ENCODE peak calls at places on chromosomes 4 and X, in seven cellular contexts. B is T-helper 17 cell; N is KBM-7; I is activated gamma-delta T cell treated with Interleukin-2 at 50 U/mL for 16 hours; A is activated T-helper 1 cell treated with Interleukin-2 at 50 U/mL for 16 hours; D is stimulated activated CD4-positive, alpha-beta T cell treated with anti-CD3 and anti-CD28 coated beads, Interleukin-2, amount 100 ng/mL, for 48 hours; W is progenitor cell of endocrine pancreas. G is an unnamed sample.
A peak's percentile ranks its signal among the peaks of the same experiment; 100 is the strongest.

GRCh38 chr4:161581262-161581661 is 582.5 kb downstream of the FSTL5 start:
- DNase-seq in B (no peak), D (no peak), W (no peak), I (no peak), A (no peak), N (peak; percentile 68), G (no peak)

GRCh38 chrX:153944140-153944799 is at the start of gene RENBP:
- DNase-seq in W (no peak), N (peak; percentile 66), D (no peak), B (no peak), A (no peak), I (no peak), G (peak; percentile 39)

GRCh38 chrX:28189011-28189410 is 207.8 kb upstream of the DCAF8L1 start:
- DNase-seq in N (no peak), I (no peak), D (no peak), A (no peak), W (no peak), B (no peak), G (no peak)

GRCh38 chrX:118156953-118157608 is 40.5 kb upstream of the KLHL13 start:
- DNase-seq in W (no peak), D (no peak), N (no peak), A (no peak), I (no peak), B (no peak), G (no peak)

GRCh38 chr4:80215449-80216052 is 18.2 kb downstream of the PRDM8 start:
- DNase-seq in N (peak; percentile 45), W (no peak), B (no peak), D (no peak), I (no peak), A (no peak), G (no peak)

GRCh38 chr4:124526760-124527159 is 185.8 kb downstream of the ANKRD50 start:
- DNase-seq in I (no peak), A (no peak), W (no peak), N (no peak), D (no peak), B (no peak), G (no peak)

GRCh38 chrX:49186125-49187027 is at the start of gene PRICKLE3:
- DNase-seq in N (peak; percentile 81), B (peak; percentile 66), A (peak; percentile 53), I (peak; percentile 65), D (peak; percentile 61), W (peak; percentile 51), G (peak; percentile 82)

GRCh38 chr4:167117273-167117672 is 117.0 kb downstream of the SPOCK3 start:
- DNase-seq in B (no peak), W (no peak), A (no peak), I (no peak), D (no peak), N (no peak), G (no peak)

GRCh38 chr4:683247-683897 is 5.6 kb downstream of the SLC49A3 start:
- DNase-seq in N (no peak), W (no peak), D (no peak), B (no peak), A (no peak), I (no peak), G (no peak)

GRCh38 chr4:146957252-146957651 is 11.6 kb upstream of the TTC29 start:
- DNase-seq in N (peak; percentile 85), W (no peak), A (no peak), B (no peak), I (no peak), D (no peak), G (no peak)

GRCh38 chr4:183823394-183823793 is 81.7 kb upstream of the STOX2 start:
- DNase-seq in B (no peak), A (no peak), N (no peak), D (no peak), W (no peak), I (no peak), G (peak; percentile 34)

GRCh38 chrX:13087322-13088154 is 43.1 kb upstream of the FAM9C start:
- DNase-seq in D (peak; percentile 32), W (no peak), I (peak; percentile 68), B (peak; percentile 22), A (peak; percentile 53), N (peak; percentile 96), G (no peak)

GRCh38 chr4:39469429-39470077 is 10.7 kb downstream of the LIAS start:
- DNase-seq in D (no peak), W (peak; percentile 22), A (no peak), B (no peak), I (no peak), N (peak; percentile 92), G (no peak)

GRCh38 chr4:146245899-146246298 is 31.6 kb downstream of the REELD1 start:
- DNase-seq in D (no peak), N (no peak), I (no peak), B (no peak), A (no peak), W (no peak), G (no peak)

GRCh38 chr4:99669084-99669483 is 11.5 kb upstream of the C4orf54 start:
- DNase-seq in A (no peak), I (no peak), N (no peak), B (no peak), W (no peak), D (no peak), G (no peak)

GRCh38 chrX:119374736-119375135 is 24.4 kb upstream of the SLC25A43 start:
- DNase-seq in B (no peak), N (no peak), A (no peak), I (no peak), W (no peak), D (no peak), G (no peak)

GRCh38 chr4:170008376-170008775 is 17.8 kb downstream of the MFAP3L start:
- DNase-seq in D (no peak), B (no peak), I (no peak), N (peak; percentile 33), A (no peak), W (no peak), G (no peak)

GRCh38 chrX:40151211-40152172 is 53.7 kb upstream of the BCOR start:
- DNase-seq in A (no peak), D (no peak), N (no peak), B (no peak), W (no peak), I (no peak), G (no peak)

GRCh38 chr4:122576261-122577188 is 44.3 kb downstream of the IL21 start:
- DNase-seq in A (no peak), W (no peak), D (no peak), N (peak; percentile 63), I (no peak), B (no peak), G (no peak)

GRCh38 chr4:103498161-103499070 is 221.4 kb downstream of the TACR3 start:
- DNase-seq in D (no peak), W (no peak), N (no peak), B (no peak), I (no peak), A (no peak), G (no peak)

GRCh38 chr4:182913621-182914020 is 3.6 kb downstream of the DCTD start:
- DNase-seq in I (no peak), A (no peak), B (no peak), D (no peak), N (no peak), W (no peak), G (no peak)

GRCh38 chr4:115154826-115155225 is 41.4 kb upstream of the NDST4 start:
- DNase-seq in W (no peak), D (no peak), I (no peak), N (no peak), A (no peak), B (no peak), G (no peak)

GRCh38 chr4:38455092-38455855 is 208.7 kb upstream of the KLF3 start:
- DNase-seq in A (no peak), W (no peak), I (no peak), N (no peak), D (no peak), B (no peak), G (no peak)

GRCh38 chr4:146654976-146655761 is 16.5 kb downstream of the POU4F2 start:
- DNase-seq in N (no peak), I (no peak), B (no peak), D (no peak), W (peak; percentile 59), A (no peak), G (no peak)

GRCh38 chrX:97524340-97524739 is 640.6 kb downstream of the RPA4 start:
- DNase-seq in B (no peak), I (no peak), A (no peak), N (no peak), W (no peak), D (no peak), G (no peak)

GRCh38 chr4:39259571-39260330 is 77.4 kb downstream of the WDR19 start:
- DNase-seq in N (no peak), I (no peak), W (no peak), D (no peak), A (no peak), B (no peak), G (no peak)

GRCh38 chr4:6957994-6958393 is 48.4 kb downstream of the TBC1D14 start:
- DNase-seq in D (no peak), N (no peak), B (no peak), A (no peak), W (no peak), I (no peak), G (no peak)